ENCODE peak calls at places on chromosome 10, in four cellular contexts. One of them, this sample, is unnamed.

GRCh38 chr10:44952779-44953231 is 6.8 kb upstream of the RASSF4 start:
- DNase-seq in GM19239: no peak
- DNase-seq in stimulated activated CD4-positive, alpha-beta T cell treated with anti-CD3 and anti-CD28 coated beads, Interleukin-15, amount 100 ng/mL, for 24 hours: no peak
- DNase-seq in neuronal stem cell: no peak
- DNase-seq in this sample: no peak

GRCh38 chr10:42988069-42988468 is 88.8 kb upstream of the RET start:
- DNase-seq in neuronal stem cell: no peak
- DNase-seq in stimulated activated CD4-positive, alpha-beta T cell treated with anti-CD3 and anti-CD28 coated beads, Interleukin-15, amount 100 ng/mL, for 24 hours: no peak
- DNase-seq in GM19239: no peak
- DNase-seq in this sample: no peak

GRCh38 chr10:117905404-117905803 is 141.3 kb downstream of the RAB11FIP2 start:
- DNase-seq in neuronal stem cell: no peak
- DNase-seq in GM19239: no peak
- DNase-seq in stimulated activated CD4-positive, alpha-beta T cell treated with anti-CD3 and anti-CD28 coated beads, Interleukin-15, amount 100 ng/mL, for 24 hours: no peak
- DNase-seq in this sample: no peak

GRCh38 chr10:96025566-96025965 is 17.8 kb upstream of the CCNJ start:
- DNase-seq in neuronal stem cell: no peak
- DNase-seq in stimulated activated CD4-positive, alpha-beta T cell treated with anti-CD3 and anti-CD28 coated beads, Interleukin-15, amount 100 ng/mL, for 24 hours: no peak
- DNase-seq in GM19239: peak; percentile 9
- DNase-seq in this sample: no peak

GRCh38 chr10:34081347-34081743 is 733.8 kb downstream of the PARD3 start:
- DNase-seq in GM19239: no peak
- DNase-seq in neuronal stem cell: no peak
- DNase-seq in stimulated activated CD4-positive, alpha-beta T cell treated with anti-CD3 and anti-CD28 coated beads, Interleukin-15, amount 100 ng/mL, for 24 hours: no peak
- DNase-seq in this sample: no peak

GRCh38 chr10:110901954-110902819 is 16.8 kb downstream of the BBIP1 start:
- DNase-seq in stimulated activated CD4-positive, alpha-beta T cell treated with anti-CD3 and anti-CD28 coated beads, Interleukin-15, amount 100 ng/mL, for 24 hours: peak; percentile 53
- DNase-seq in neuronal stem cell: no peak
- DNase-seq in GM19239: no peak
- DNase-seq in this sample: peak; percentile 31

GRCh38 chr10:130799532-130799931 is 512.0 kb downstream of the TCERG1L start:
- DNase-seq in stimulated activated CD4-positive, alpha-beta T cell treated with anti-CD3 and anti-CD28 coated beads, Interleukin-15, amount 100 ng/mL, for 24 hours: no peak
- DNase-seq in GM19239: no peak
- DNase-seq in neuronal stem cell: no peak
- DNase-seq in this sample: no peak

GRCh38 chr10:101014966-101015581 is 15.5 kb downstream of the LZTS2 start:
- DNase-seq in stimulated activated CD4-positive, alpha-beta T cell treated with anti-CD3 and anti-CD28 coated beads, Interleukin-15, amount 100 ng/mL, for 24 hours: no peak
- DNase-seq in neuronal stem cell: no peak
- DNase-seq in GM19239: no peak
- DNase-seq in this sample: peak; percentile 88

GRCh38 chr10:53697038-53697437 is 924.5 kb upstream of the MBL2 start:
- DNase-seq in GM19239: no peak
- DNase-seq in stimulated activated CD4-positive, alpha-beta T cell treated with anti-CD3 and anti-CD28 coated beads, Interleukin-15, amount 100 ng/mL, for 24 hours: no peak
- DNase-seq in neuronal stem cell: no peak
- DNase-seq in this sample: peak; percentile 86

GRCh38 chr10:119384127-119384526 is 158.4 kb downstream of the RGS10 start:
- DNase-seq in GM19239: no peak
- DNase-seq in stimulated activated CD4-positive, alpha-beta T cell treated with anti-CD3 and anti-CD28 coated beads, Interleukin-15, amount 100 ng/mL, for 24 hours: no peak
- DNase-seq in neuronal stem cell: no peak
- DNase-seq in this sample: no peak

GRCh38 chr10:106740-107139 is 28.5 kb upstream of the ZMYND11 start:
- DNase-seq in stimulated activated CD4-positive, alpha-beta T cell treated with anti-CD3 and anti-CD28 coated beads, Interleukin-15, amount 100 ng/mL, for 24 hours: no peak
- DNase-seq in neuronal stem cell: no peak
- DNase-seq in GM19239: no peak
- DNase-seq in this sample: no peak

GRCh38 chr10:89217057-89217990 is 10.2 kb upstream of the CH25H start:
- DNase-seq in stimulated activated CD4-positive, alpha-beta T cell treated with anti-CD3 and anti-CD28 coated beads, Interleukin-15, amount 100 ng/mL, for 24 hours: peak; percentile 72
- DNase-seq in GM19239: no peak
- DNase-seq in neuronal stem cell: peak; percentile 60
- DNase-seq in this sample: no peak

This sample was measured in kidney epithelial cell.